ENCODE peak calls at places on chromosomes 11 and 22, in six cellular contexts. A, U, I, Z, C and B are unnamed samples. For H3K36me3, the result is how much of the 10 kb centered on the place peaks cover.

GRCh38 chr11:16881074-16881709 is 133.0 kb downstream of the PLEKHA7 start:
- DNase-seq in A (peak), U (peak), I (peak), Z (no peak), C (no peak), B (no peak)

GRCh38 chr11:68338041-68338800 is 25.8 kb downstream of the LRP5 start:
- DNase-seq in A (no peak), U (no peak), I (no peak), Z (no peak), C (no peak), B (no peak)

GRCh38 chr11:36953986-36954385 is 355.9 kb upstream of the RAG2 start:
- DNase-seq in A (no peak), U (no peak), I (no peak), Z (no peak), C (no peak), B (no peak)

GRCh38 chr11:132904566-132904965 is 627.7 kb downstream of the OPCML start:
- DNase-seq in A (no peak), U (no peak), I (no peak), Z (no peak), C (no peak), B (no peak)

GRCh38 chr11:118918128-118918685 is 7.5 kb downstream of the BCL9L start:
- DNase-seq in A (peak), U (peak), I (no peak), Z (no peak), C (no peak), B (no peak)

GRCh38 chr11:3069425-3069824 is 12.2 kb upstream of the CARS1 start:
- DNase-seq in A (no peak), U (no peak), I (no peak), Z (no peak), C (no peak), B (no peak)

GRCh38 chr11:67507891-67508485 is at the start of gene CDK2AP2:
- DNase-seq in A (peak), U (peak), I (peak), Z (peak), C (peak), B (peak)

GRCh38 chr11:29321293-29322132 is 695.3 kb downstream of the KCNA4 start:
- DNase-seq in A (no peak), U (no peak), I (no peak), Z (no peak), C (no peak), B (no peak)

GRCh38 chr11:73980001-73980960 is 2.4 kb downstream of the UCP2 start:
- DNase-seq in A (peak), U (peak), I (peak), Z (peak), C (peak), B (peak)

GRCh38 chr11:14253437-14253836 is 105.5 kb downstream of the RRAS2 start:
- DNase-seq in A (no peak), U (no peak), I (no peak), Z (no peak), C (no peak), B (no peak)

GRCh38 chr11:120612363-120613263 is 101.1 kb downstream of the GRIK4 start:
- DNase-seq in A (no peak), U (peak), I (no peak), Z (no peak), C (peak), B (peak)

GRCh38 chr11:44067266-44067665 is 1.2 kb downstream of the ACCS start:
- DNase-seq in A (no peak), U (no peak), I (no peak), Z (no peak), C (no peak), B (no peak)

GRCh38 chr11:65504671-65505433 is 6.0 kb downstream of the MALAT1 start:
- DNase-seq in A (peak), U (no peak), I (no peak), Z (no peak), C (no peak), B (no peak)

DNA sequence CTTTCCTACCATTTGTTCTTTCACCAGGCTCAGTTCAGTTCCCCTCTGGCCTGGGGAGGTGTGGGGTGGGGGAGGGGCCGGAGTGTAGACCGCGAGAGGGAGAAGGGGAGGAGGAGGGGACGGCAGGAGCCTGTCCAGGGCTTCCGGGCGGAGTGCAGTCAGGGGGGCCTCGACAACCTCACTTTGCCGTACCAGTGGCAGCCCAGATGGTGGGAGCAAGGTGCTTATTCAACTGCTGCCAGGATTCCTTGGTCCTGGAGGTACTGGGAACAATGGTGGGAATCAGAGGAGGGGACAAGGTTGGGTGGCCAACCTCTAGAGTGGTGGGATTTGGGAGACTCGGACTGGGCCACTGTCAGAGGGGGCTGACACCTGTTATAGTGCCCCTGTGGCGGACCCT is 1.2 kb downstream of the BACE1 start:
- DNase-seq in A (peak), U (no peak), I (no peak), Z (no peak), C (no peak), B (no peak)
- H3K4me3 ChIP-seq in A (peak), U (peak), I (peak), Z (no peak), C (no peak), B (no peak)

GRCh38 chr11:69718147-69718546 is 14.3 kb upstream of the FGF19 start:
- DNase-seq in A (peak), U (peak), I (no peak), Z (no peak), C (peak), B (peak)
- TF ChIP-seq CTCF in A (peak), U (peak), I (no peak), Z (no peak), C (peak), B (peak)

GRCh38 chr22:50298937-50299656 is 8.3 kb downstream of the PLXNB2 start:
- DNase-seq in A (peak), U (no peak), I (no peak), Z (no peak), C (no peak), B (no peak)

GRCh38 chr22:50297510-50298265 is 9.8 kb downstream of the PLXNB2 start:
- DNase-seq in A (no peak), U (no peak), I (no peak), Z (no peak), C (no peak), B (no peak)

GRCh38 chr22:50299724-50300619 is 7.5 kb downstream of the PLXNB2 start:
- DNase-seq in A (peak), U (no peak), I (no peak), Z (no peak), C (no peak), B (no peak)

GRCh38 chr22:50296658-50297490 is 10.6 kb downstream of the PLXNB2 start:
- DNase-seq in A (no peak), U (no peak), I (no peak), Z (no peak), C (no peak), B (no peak)

GRCh38 chr22:50298266-50298637 is 9.2 kb downstream of the PLXNB2 start:
- DNase-seq in A (no peak), U (no peak), I (no peak), Z (no peak), C (no peak), B (no peak)
- H3K36me3 ChIP-seq in A (under half), U (under half), I (under half), Z (under half), C (under half), B (under half)

GRCh38 chr11:102831709-102832492 is 11.5 kb downstream of the MMP3 start:
- DNase-seq in A (no peak), U (no peak), I (no peak), Z (no peak), C (no peak), B (no peak)
- H3K4me3 ChIP-seq in A (no peak), U (no peak), I (peak), Z (no peak), C (no peak), B (no peak)

DNA sequence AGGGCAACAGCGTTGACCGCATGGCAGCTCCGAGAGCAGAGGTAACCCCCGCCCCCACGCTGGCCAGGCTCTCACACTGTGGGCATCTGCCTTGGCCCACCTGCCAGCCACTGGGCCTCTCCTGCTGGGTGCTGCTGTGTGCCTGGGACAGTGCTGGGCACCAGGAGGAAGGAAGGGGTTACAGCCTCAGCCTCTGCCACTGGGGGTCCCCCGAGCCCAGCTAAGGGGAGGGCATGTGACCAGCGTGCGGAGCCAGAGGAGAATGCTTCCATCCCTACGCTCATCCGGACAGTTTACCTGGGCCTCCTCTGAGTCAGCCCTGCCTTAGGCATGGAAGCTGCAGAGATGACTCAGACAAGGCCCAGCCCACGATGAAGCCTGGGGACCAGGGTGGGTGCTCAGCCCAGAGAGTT is 10.9 kb downstream of the NCF4 start:
- DNase-seq in A (peak), U (no peak), I (peak), Z (no peak), C (no peak), B (no peak)
- TF ChIP-seq CTCF in A (peak), U (no peak), I (no peak), Z (no peak), C (no peak), B (no peak)

GRCh38 chr11:80937831-80938230 is 1497.0 kb upstream of the TENM4 start:
- DNase-seq in A (no peak), U (no peak), I (no peak), Z (no peak), C (no peak), B (no peak)
- H3K36me3 ChIP-seq in A (under half), U (under half), I (under half), Z (under half), C (under half), B (under half)

DNA sequence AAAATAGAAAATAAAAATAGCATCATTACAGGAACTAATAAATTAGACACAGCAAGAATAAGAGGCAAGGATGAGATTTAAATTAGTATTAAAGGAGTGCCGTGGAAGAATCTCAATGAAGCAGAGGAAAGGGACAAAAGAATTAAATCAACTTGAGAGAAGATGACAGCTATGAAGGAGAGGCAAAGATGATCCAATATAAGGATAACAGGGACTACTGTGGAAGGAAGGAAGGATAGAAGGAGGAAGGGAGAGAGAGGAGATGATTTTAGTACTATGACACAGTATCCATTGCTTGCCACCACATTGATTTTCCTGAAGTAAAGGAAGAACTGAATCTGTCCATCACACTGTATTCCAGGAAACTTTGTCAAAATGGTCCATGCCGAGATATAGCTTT is 98.0 kb downstream of the EFCAB6 start:
- DNase-seq in A (no peak), U (no peak), I (no peak), Z (no peak), C (no peak), B (no peak)
- H3K4me3 ChIP-seq in A (no peak), U (no peak), I (no peak), Z (no peak), C (no peak), B (no peak)